ENCODE peak calls at places on chromosomes 1 and 21, in five cellular contexts. M, Y, C, O and G are unnamed samples. For H3K4me1 and H3K36me3, the result is how much of the 10 kb centered on the place peaks cover.

GRCh38 chr21:27026501-27026900 is 59.6 kb upstream of the ADAMTS5 start:
- DNase-seq in M (no peak), Y (no peak), C (no peak), O (no peak), G (no peak)

GRCh38 chr1:232586679-232587078 is 43.3 kb downstream of the SIPA1L2 start:
- DNase-seq in M (no peak), Y (no peak), C (no peak), O (no peak), G (no peak)

GRCh38 chr1:116738673-116739370 is 15.4 kb upstream of the CD2 start:
- DNase-seq in M (peak), Y (peak), C (peak), O (no peak), G (peak)

GRCh38 chr1:233140974-233141373 is 154.6 kb downstream of the PCNX2 start:
- DNase-seq in M (no peak), Y (no peak), C (no peak), O (no peak), G (no peak)

GRCh38 chr1:226149806-226150205 is 36.7 kb downstream of the ACBD3 start:
- DNase-seq in M (no peak), Y (no peak), C (no peak), O (no peak), G (no peak)

GRCh38 chr1:35810096-35810860 is 2.5 kb downstream of the AGO4 start:
- DNase-seq in M (no peak), Y (no peak), C (peak), O (no peak), G (no peak)

GRCh38 chr1:151934048-151934493 is 24.8 kb upstream of the THEM4 start:
- DNase-seq in M (peak), Y (peak), C (peak), O (no peak), G (no peak)

GRCh38 chr1:248696261-248696660 is 6.3 kb downstream of the OR14I1 start:
- DNase-seq in M (no peak), Y (no peak), C (no peak), O (no peak), G (no peak)

GRCh38 chr1:32247983-32248889 is 1.2 kb downstream of the FAM167B start:
- DNase-seq in M (peak), Y (peak), C (peak), O (peak), G (peak)

GRCh38 chr1:84772428-84772943 is 82.2 kb upstream of the SSX2IP start:
- DNase-seq in M (peak), Y (peak), C (peak), O (peak), G (peak)

GRCh38 chr1:178941261-178941689 is 70.4 kb upstream of the ANGPTL1 start:
- DNase-seq in M (no peak), Y (peak), C (no peak), O (no peak), G (no peak)

GRCh38 chr1:82517586-82517985 is 716.9 kb downstream of the ADGRL2 start:
- DNase-seq in M (no peak), Y (no peak), C (no peak), O (peak), G (no peak)

GRCh38 chr1:110336300-110337039 is 2.7 kb upstream of the RBM15 start:
- DNase-seq in M (no peak), Y (no peak), C (no peak), O (no peak), G (no peak)

GRCh38 chr1:91736999-91737615 is 148.8 kb downstream of the TGFBR3 start:
- DNase-seq in M (no peak), Y (no peak), C (peak), O (peak), G (no peak)

GRCh38 chr1:27527223-27527856 is 37.4 kb upstream of the WASF2 start:
- DNase-seq in M (peak), Y (peak), C (no peak), O (peak), G (peak)

GRCh38 chr1:181061891-181062777 is 26.4 kb upstream of the IER5 start:
- DNase-seq in M (no peak), Y (peak), C (no peak), O (no peak), G (no peak)

GRCh38 chr1:195580988-195581387 is 1027.3 kb downstream of the KCNT2 start:
- DNase-seq in M (no peak), Y (no peak), C (no peak), O (no peak), G (no peak)

GRCh38 chr1:183443466-183443865 is 25.3 kb upstream of the NMNAT2 start:
- DNase-seq in M (no peak), Y (no peak), C (no peak), O (no peak), G (no peak)

GRCh38 chr1:97903626-97904025 is 17.2 kb downstream of the DPYD start:
- DNase-seq in M (no peak), Y (no peak), C (no peak), O (no peak), G (no peak)

GRCh38 chr1:28064064-28064463 is 24.3 kb downstream of the EYA3 start:
- DNase-seq in M (no peak), Y (no peak), C (peak), O (no peak), G (no peak)

GRCh38 chr1:172359531-172359991 is 60.9 kb upstream of the C1orf105 start:
- DNase-seq in M (no peak), Y (no peak), C (peak), O (no peak), G (no peak)

GRCh38 chr1:156641761-156642264 is at the start of gene BCAN:
- DNase-seq in M (no peak), Y (no peak), C (no peak), O (peak), G (no peak)

GRCh38 chr1:26126321-26127084 is 14.9 kb downstream of the PDIK1L start:
- DNase-seq in M (peak), Y (peak), C (peak), O (no peak), G (peak)

GRCh38 chr1:150162862-150163706 is 13.4 kb downstream of the PLEKHO1 start:
- DNase-seq in M (no peak), Y (no peak), C (peak), O (peak), G (no peak)

GRCh38 chr1:190619724-190620123 is 142.1 kb upstream of the BRINP3 start:
- DNase-seq in M (no peak), Y (no peak), C (no peak), O (no peak), G (no peak)

GRCh38 chr1:12434174-12434573 is 183.8 kb downstream of the DHRS3 start:
- DNase-seq in M (peak), Y (peak), C (peak), O (no peak), G (no peak)

GRCh38 chr1:111480682-111481081 is 6.9 kb downstream of the C1orf162 start:
- DNase-seq in M (no peak), Y (no peak), C (no peak), O (no peak), G (no peak)

GRCh38 chr1:2935766-2936390 is 85.4 kb upstream of the ACTRT2 start:
- DNase-seq in M (no peak), Y (no peak), C (no peak), O (no peak), G (no peak)

GRCh38 chr1:203143671-203144070 is 16.1 kb downstream of the ADORA1 start:
- DNase-seq in M (no peak), Y (no peak), C (no peak), O (no peak), G (no peak)

GRCh38 chr1:191558389-191558788 is 599.9 kb upstream of the RGS18 start:
- DNase-seq in M (no peak), Y (no peak), C (no peak), O (no peak), G (no peak)

GRCh38 chr1:186152945-186153309 is 222.1 kb downstream of the TPR start:
- DNase-seq in M (no peak), Y (no peak), C (no peak), O (no peak), G (no peak)

GRCh38 chr1:89873757-89874156 is 52.9 kb downstream of the LRRC8D start:
- DNase-seq in M (no peak), Y (no peak), C (peak), O (no peak), G (peak)

GRCh38 chr1:162021124-162021523 is 2.5 kb downstream of the OLFML2B start:
- DNase-seq in M (no peak), Y (no peak), C (no peak), O (no peak), G (no peak)

GRCh38 chr1:51636765-51637522 is 20.1 kb downstream of the OSBPL9 start:
- DNase-seq in M (no peak), Y (no peak), C (peak), O (peak), G (no peak)

GRCh38 chr1:45490623-45491463 is at the start of gene TESK2:
- DNase-seq in M (peak), Y (peak), C (peak), O (peak), G (peak)

GRCh38 chr1:45490121-45490622 is 791 bp downstream of the TESK2 start:
- DNase-seq in M (no peak), Y (no peak), C (peak), O (no peak), G (no peak)

GRCh38 chr1:45488978-45489377 is 2.0 kb downstream of the TESK2 start:
- DNase-seq in M (no peak), Y (peak), C (no peak), O (no peak), G (no peak)

GRCh38 chr1:45491464-45492260 is 699 bp upstream of the TESK2 start:
- DNase-seq in M (no peak), Y (no peak), C (no peak), O (no peak), G (no peak)

GRCh38 chr1:45485949-45486348 is 5.0 kb downstream of the TESK2 start:
- DNase-seq in M (no peak), Y (no peak), C (no peak), O (no peak), G (no peak)
- H3K4me1 ChIP-seq in M (under half), Y (under half), C (under half), O (under half), G (under half)

DNA sequence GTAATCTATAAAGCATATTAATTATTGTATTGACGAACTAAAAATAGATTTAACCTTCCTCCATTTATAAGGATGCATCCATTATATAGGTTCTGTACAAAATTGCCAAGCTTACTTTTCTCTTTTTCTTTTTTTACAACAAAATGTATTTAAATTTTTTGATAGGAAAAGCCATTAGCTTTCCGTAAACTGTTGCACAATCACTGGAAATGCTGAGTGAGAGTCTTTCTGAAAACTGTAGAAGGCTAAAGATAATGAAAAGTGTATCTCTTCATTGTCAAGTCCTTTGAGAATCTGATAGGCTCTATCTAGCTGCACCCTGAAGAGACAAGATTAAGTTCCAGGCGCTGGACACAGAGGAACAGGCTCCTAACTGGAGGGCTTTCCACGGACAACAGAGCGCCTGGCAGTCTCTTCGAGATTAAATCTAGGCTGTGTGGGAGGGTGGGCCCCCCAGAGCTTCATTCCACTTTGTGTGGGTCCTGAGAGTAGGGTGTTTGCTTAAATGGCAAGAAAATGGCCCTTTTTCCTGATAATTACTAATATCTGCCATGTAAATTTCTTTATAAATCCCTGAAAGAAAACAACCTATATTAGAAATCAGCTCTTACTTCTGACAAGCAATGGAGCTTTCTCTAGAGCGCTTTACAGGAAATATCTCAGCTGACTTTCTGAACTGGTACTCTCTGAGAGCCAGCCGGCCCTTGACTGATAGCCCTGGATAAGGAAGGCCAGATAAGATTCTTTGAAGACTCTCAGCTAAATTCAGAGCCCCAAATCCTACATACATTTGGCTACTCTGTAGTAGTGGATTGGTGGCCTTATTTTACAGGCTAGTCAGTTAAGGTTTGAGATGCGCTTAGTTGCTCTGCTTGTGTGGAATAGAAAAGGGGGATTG is 108.3 kb downstream of the FMN2 start:
- DNase-seq in M (no peak), Y (no peak), C (no peak), O (no peak), G (no peak)
- H3K36me3 ChIP-seq in M (under half), Y (under half), C (under half), O (under half), G (under half)

DNA sequence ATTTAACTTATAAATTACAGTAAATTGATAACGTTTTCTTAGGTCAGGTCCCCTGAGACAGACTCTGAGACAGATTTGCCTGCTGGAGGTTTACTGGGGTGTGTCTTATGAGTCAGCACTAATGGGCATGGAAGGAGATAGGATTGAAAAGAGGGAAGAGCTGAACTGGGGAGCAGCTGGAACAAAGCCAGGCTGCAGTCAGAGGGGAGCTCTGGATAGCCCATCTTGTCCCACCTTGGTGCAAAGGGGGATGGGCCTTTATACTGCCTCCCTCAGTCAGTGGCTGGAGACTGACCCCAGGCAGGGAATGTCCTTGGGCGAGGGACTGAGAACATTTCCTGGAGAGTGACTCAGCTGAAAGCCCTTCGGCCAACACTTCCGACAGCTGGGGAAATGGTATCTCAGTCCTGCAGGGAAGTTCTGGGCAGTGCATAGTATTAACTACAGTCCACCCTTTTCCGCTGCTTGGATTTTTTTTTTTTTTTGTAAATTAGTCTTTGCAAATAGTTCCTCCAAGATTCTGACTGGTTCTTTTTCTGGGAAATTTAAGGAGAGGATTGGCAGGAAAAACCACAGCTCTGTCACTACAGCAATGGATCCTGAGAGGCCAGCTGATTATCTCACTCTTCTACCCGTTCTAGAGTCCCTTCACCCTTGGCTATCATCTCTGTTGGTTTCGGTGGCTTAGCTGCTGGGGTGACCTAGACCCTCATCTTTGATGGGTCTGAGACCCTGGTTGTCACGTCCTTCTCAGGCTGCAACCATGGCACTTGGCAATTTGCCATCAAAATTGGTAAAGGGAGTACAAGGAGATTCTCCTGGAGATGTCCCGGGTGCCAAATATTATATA is 39.2 kb upstream of the CDC42BPA start:
- DNase-seq in M (no peak), Y (no peak), C (peak), O (peak), G (no peak)
- H3K27ac ChIP-seq in M (no peak), Y (no peak), C (peak), O (no peak), G (no peak)

DNA sequence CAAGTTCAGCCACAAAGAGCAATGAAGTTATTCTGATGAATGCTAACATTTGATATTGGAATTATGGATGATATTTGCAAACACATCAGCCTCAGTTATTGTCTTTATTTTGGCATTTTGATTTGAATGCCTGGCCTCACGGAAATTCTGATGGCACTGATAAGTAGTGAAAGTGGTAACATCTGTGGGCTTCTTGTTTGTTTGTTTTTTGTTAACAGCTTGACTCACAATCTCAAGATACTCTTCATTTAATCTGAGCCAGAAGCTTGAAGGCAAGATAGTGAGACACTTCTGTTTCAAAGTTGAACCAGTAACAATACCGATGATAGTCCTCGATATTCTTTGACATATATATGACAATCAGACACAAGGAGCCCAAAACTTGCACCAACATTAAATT is 182.9 kb upstream of the NFIA start:
- DNase-seq in M (no peak), Y (no peak), C (no peak), O (no peak), G (no peak)
- H3K4me1 ChIP-seq in M (under half), Y (under half), C (under half), O (under half), G (under half)

GRCh38 chr1:228315945-228316588 is 90.6 kb downstream of the TRIM11 start:
- DNase-seq in M (no peak), Y (no peak), C (no peak), O (peak), G (no peak)

GRCh38 chr1:228316589-228317387 is 89.8 kb downstream of the TRIM11 start:
- DNase-seq in M (no peak), Y (no peak), C (no peak), O (peak), G (no peak)

GRCh38 chr1:228318823-228319241 is 87.8 kb downstream of the TRIM11 start:
- DNase-seq in M (no peak), Y (no peak), C (no peak), O (no peak), G (no peak)

GRCh38 chr1:228317891-228318810 is 88.5 kb downstream of the TRIM11 start:
- DNase-seq in M (no peak), Y (no peak), C (no peak), O (no peak), G (no peak)

GRCh38 chr1:228317411-228317828 is 89.2 kb downstream of the TRIM11 start:
- DNase-seq in M (no peak), Y (no peak), C (no peak), O (no peak), G (no peak)
- H3K36me3 ChIP-seq in M (under half), Y (under half), C (under half), O (under half), G (half or more)

GRCh38 chr1:221204055-221204833 is 325.0 kb downstream of the HLX start:
- DNase-seq in M (no peak), Y (no peak), C (no peak), O (no peak), G (no peak)

GRCh38 chr1:221200464-221200863 is 321.2 kb downstream of the HLX start:
- DNase-seq in M (no peak), Y (no peak), C (no peak), O (no peak), G (no peak)

GRCh38 chr1:221201773-221202172 is 322.5 kb downstream of the HLX start:
- DNase-seq in M (no peak), Y (no peak), C (no peak), O (no peak), G (no peak)

GRCh38 chr1:221206076-221206475 is 326.8 kb downstream of the HLX start:
- DNase-seq in M (no peak), Y (no peak), C (no peak), O (no peak), G (no peak)

GRCh38 chr1:221203224-221204054 is 324.2 kb downstream of the HLX start:
- DNase-seq in M (peak), Y (peak), C (peak), O (peak), G (peak)
- H3K27ac ChIP-seq in M (no peak), Y (no peak), C (no peak), O (no peak), G (no peak)

DNA sequence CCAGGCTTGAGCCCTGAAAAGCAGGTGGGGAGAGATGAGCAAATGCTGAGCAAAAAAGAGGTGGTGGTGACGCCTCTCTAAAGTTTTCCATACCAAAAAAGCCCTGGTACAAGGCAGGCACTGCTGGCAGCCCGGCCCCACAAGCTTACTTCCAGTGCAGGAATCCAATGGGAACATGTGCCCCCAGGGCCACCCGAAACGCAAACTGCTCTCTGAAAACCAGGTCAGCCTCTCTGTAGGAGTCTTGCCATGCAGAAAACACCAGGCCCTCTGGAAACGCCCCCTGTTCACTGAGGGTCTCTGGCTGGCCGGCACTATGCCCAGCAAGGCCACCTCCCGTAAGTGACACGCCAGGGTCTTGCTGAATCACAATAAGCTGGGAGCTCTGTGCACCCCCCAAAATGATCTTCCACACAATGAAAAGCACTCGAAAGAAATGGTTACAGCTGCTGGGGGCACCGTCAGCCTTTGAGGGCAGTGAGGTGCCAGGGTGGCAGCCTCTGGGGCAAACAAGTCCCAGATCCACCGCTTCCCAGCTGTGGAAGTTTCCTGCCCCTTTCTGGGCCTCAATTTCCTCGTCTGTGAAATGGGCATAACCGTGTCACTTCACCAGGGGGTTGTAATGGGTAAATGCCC is 170.5 kb downstream of the TOMM20 start:
- DNase-seq in M (no peak), Y (peak), C (no peak), O (no peak), G (no peak)
- H3K4me1 ChIP-seq in M (under half), Y (half or more), C (under half), O (under half), G (under half)

DNA sequence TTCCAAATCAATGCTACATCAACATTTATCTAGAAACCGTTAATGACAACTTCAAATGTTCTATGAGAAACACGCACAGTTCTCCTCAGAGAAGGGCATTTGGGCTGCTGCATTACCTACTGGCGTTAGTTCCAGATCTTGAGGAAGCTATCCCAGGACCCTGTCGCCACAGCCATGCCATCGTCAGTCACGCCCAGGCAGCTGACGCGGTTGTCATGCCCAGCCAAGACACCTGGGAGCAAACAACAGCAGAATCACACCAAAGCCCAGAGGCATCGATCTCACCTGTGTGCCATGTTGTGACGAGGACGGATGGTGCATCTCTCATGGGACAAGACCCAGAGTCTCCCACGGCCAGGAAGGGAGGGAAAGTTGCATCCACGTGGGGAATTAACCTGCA is 8.9 kb upstream of the NADK start:
- DNase-seq in M (no peak), Y (no peak), C (no peak), O (no peak), G (no peak)
- H3K36me3 ChIP-seq in M (half or more), Y (half or more), C (under half), O (under half), G (under half)